ENCODE peak calls at places on chromosomes 13 and 19, in seven cellular contexts. M is psoas muscle; Q is esophagus mucosa; R is left colon; O is naive thymus-derived CD4-positive, alpha-beta T cell; G is activated CD8-positive, alpha-beta memory T cell treated with anti-CD3 and anti-CD28 coated beads, Interleukin-2, amount 10 ng/mL, durations not matched to agents 7 days and 5 days; X is activated naive CD8-positive, alpha-beta T cell treated with anti-CD3 and anti-CD28 coated beads, Interleukin-2, amount 10 ng/mL, durations not matched to agents 7 days and 5 days. U is an unnamed sample.

GRCh38 chr13:113275387-113275786 is 21.7 kb upstream of the LAMP1 start:
- ATAC-seq in M (peak; percentile 83), Q (no peak), R (peak; percentile 92), O (peak; percentile 56), G (peak; percentile 45), X (peak; percentile 78), U (peak; percentile 71)

GRCh38 chr19:310141-310651 is 19.0 kb upstream of the PLPP2 start:
- ATAC-seq in M (no peak), Q (no peak), R (no peak), O (no peak), G (no peak), X (no peak), U (no peak)

GRCh38 chr13:112356190-112356589 is 20.0 kb upstream of the SPACA7 start:
- ATAC-seq in M (no peak), Q (no peak), R (no peak), O (no peak), G (no peak), X (no peak), U (no peak)

GRCh38 chr19:44882063-44882462 is 9.0 kb upstream of the TOMM40 start:
- ATAC-seq in M (no peak), Q (no peak), R (no peak), O (no peak), G (no peak), X (no peak), U (no peak)

GRCh38 chr19:6611441-6611852 is 20.5 kb upstream of the CD70 start:
- ATAC-seq in M (no peak), Q (no peak), R (no peak), O (no peak), G (no peak), X (no peak), U (peak; percentile 33)

GRCh38 chr19:14346279-14346678 is 35.0 kb upstream of the ADGRE5 start:
- ATAC-seq in M (no peak), Q (no peak), R (no peak), O (no peak), G (no peak), X (no peak), U (no peak)

GRCh38 chr19:47407417-47407774 is 11.9 kb downstream of the MEIS3 start:
- ATAC-seq in M (no peak), Q (no peak), R (no peak), O (no peak), G (no peak), X (no peak), U (no peak)

GRCh38 chr19:51550848-51551672 is 19.6 kb upstream of the SIGLEC6 start:
- ATAC-seq in M (no peak), Q (no peak), R (no peak), O (no peak), G (no peak), X (no peak), U (no peak)

GRCh38 chr13:109198585-109198984 is 569.2 kb downstream of the MYO16 start:
- ATAC-seq in M (peak; percentile 52), Q (peak; percentile 97), R (no peak), O (no peak), G (no peak), X (no peak), U (no peak)

GRCh38 chr13:71309905-71310304 is 557.1 kb downstream of the DACH1 start:
- ATAC-seq in M (no peak), Q (no peak), R (no peak), O (no peak), G (no peak), X (no peak), U (no peak)

GRCh38 chr19:54203151-54203611 is 2.5 kb downstream of the RPS9 start:
- ATAC-seq in M (no peak), Q (no peak), R (peak; percentile 20), O (no peak), G (no peak), X (no peak), U (no peak)

GRCh38 chr19:48943081-48943480 is 9.6 kb downstream of the DHDH start:
- ATAC-seq in M (no peak), Q (no peak), R (no peak), O (no peak), G (no peak), X (no peak), U (no peak)

GRCh38 chr19:28943651-28944050 is 269.3 kb downstream of the UQCRFS1 start:
- ATAC-seq in M (no peak), Q (no peak), R (no peak), O (no peak), G (no peak), X (no peak), U (no peak)

GRCh38 chr13:109074436-109074835 is 445.0 kb downstream of the MYO16 start:
- ATAC-seq in M (no peak), Q (no peak), R (no peak), O (no peak), G (no peak), X (no peak), U (no peak)

GRCh38 chr13:92830821-92831220 is 395.8 kb upstream of the GPC6 start:
- ATAC-seq in M (no peak), Q (no peak), R (no peak), O (no peak), G (no peak), X (no peak), U (no peak)

GRCh38 chr13:23621316-23621645 is 51.1 kb downstream of the TNFRSF19 start:
- ATAC-seq in M (no peak), Q (peak; percentile 88), R (no peak), O (no peak), G (no peak), X (no peak), U (peak; percentile 98)

GRCh38 chr13:102856603-102857002 is 10.8 kb downstream of the ERCC5 start:
- ATAC-seq in M (peak; percentile 96), Q (no peak), R (peak; percentile 61), O (no peak), G (no peak), X (no peak), U (no peak)

GRCh38 chr19:15398501-15399233 is 19.1 kb upstream of the AKAP8 start:
- ATAC-seq in M (peak; percentile 80), Q (no peak), R (peak; percentile 14), O (no peak), G (no peak), X (no peak), U (no peak)

GRCh38 chr19:22530042-22530441 is 104.1 kb upstream of the ZNF492 start:
- ATAC-seq in M (no peak), Q (no peak), R (no peak), O (no peak), G (no peak), X (no peak), U (no peak)

GRCh38 chr13:68185767-68186166 is 955.6 kb upstream of the PCDH9 start:
- ATAC-seq in M (no peak), Q (no peak), R (no peak), O (no peak), G (no peak), X (no peak), U (no peak)

GRCh38 chr13:102900193-102900608 is 54.4 kb downstream of the ERCC5 start:
- ATAC-seq in M (no peak), Q (no peak), R (peak; percentile 76), O (no peak), G (no peak), X (no peak), U (no peak)

GRCh38 chr19:55441692-55442321 is 1.3 kb downstream of the SHISA7 start:
- ATAC-seq in M (no peak), Q (no peak), R (peak; percentile 59), O (no peak), G (no peak), X (no peak), U (peak; percentile 42)

GRCh38 chr13:85204668-85205344 is 594.4 kb downstream of the SLITRK6 start:
- ATAC-seq in M (no peak), Q (no peak), R (no peak), O (no peak), G (no peak), X (no peak), U (no peak)

U was measured in activated T-helper 17 cell treated with anti-CD3 and anti-CD28 coated beads, Interleukin-2, amount 50 U/mL, for 72 hours.